ENCODE peak calls at places on chromosomes 16 and 17, in eight cellular contexts. A is NCI-H2081 treated with DMSO at 0.1 percent for 48 hours; N is RPMI8226; E is memory B cell; V is naive thymus-derived CD8-positive, alpha-beta T cell; C is RWPE2; U is amniotic stem cell; S is effector memory CD8-positive, alpha-beta T cell. O is an unnamed sample.

GRCh38 chr17:82300228-82300627 is 17.2 kb downstream of the CD7 start:
- DNase-seq in A (no peak), N (no peak), E (no peak), V (no peak), C (no peak), U (no peak), S (no peak), O (no peak)

GRCh38 chr16:85252461-85252860 is 140.2 kb upstream of the CIBAR2 start:
- DNase-seq in A (no peak), N (no peak), E (no peak), V (no peak), C (no peak), U (no peak), S (no peak), O (no peak)

GRCh38 chr16:19757762-19758595 is 39.9 kb downstream of the IQCK start:
- DNase-seq in A (peak), N (no peak), E (no peak), V (no peak), C (no peak), U (no peak), S (no peak), O (no peak)

GRCh38 chr17:81553616-81554181 is 1.5 kb upstream of the FAAP100 start:
- DNase-seq in A (no peak), N (no peak), E (no peak), V (peak), C (peak), U (peak), S (no peak), O (peak)

GRCh38 chr17:7307686-7308624 is 527 bp downstream of the EIF5A start:
- DNase-seq in A (no peak), N (peak), E (peak), V (peak), C (no peak), U (no peak), S (peak), O (peak)

GRCh38 chr16:74734361-74735161 is 33.9 kb upstream of the MLKL start:
- DNase-seq in A (no peak), N (no peak), E (no peak), V (no peak), C (no peak), U (no peak), S (no peak), O (no peak)

GRCh38 chr16:86668136-86668535 is 89.8 kb downstream of the FOXL1 start:
- DNase-seq in A (no peak), N (no peak), E (no peak), V (no peak), C (no peak), U (no peak), S (no peak), O (no peak)

GRCh38 chr17:50916708-50917417 is 50.7 kb upstream of the TOB1 start:
- DNase-seq in A (no peak), N (no peak), E (no peak), V (no peak), C (no peak), U (no peak), S (no peak), O (no peak)

GRCh38 chr16:56637814-56638750 is at the start of gene MT1A:
- DNase-seq in A (no peak), N (peak), E (no peak), V (no peak), C (no peak), U (no peak), S (no peak), O (peak)

GRCh38 chr17:8150194-8151119 is 1.7 kb downstream of the PER1 start:
- DNase-seq in A (no peak), N (no peak), E (no peak), V (peak), C (no peak), U (no peak), S (peak), O (no peak)

GRCh38 chr16:4787627-4788482 is at the start of gene SEPTIN12:
- DNase-seq in A (no peak), N (no peak), E (no peak), V (no peak), C (no peak), U (no peak), S (no peak), O (no peak)

GRCh38 chr17:3773511-3773910 is 27.5 kb downstream of the ITGAE start:
- DNase-seq in A (no peak), N (no peak), E (no peak), V (no peak), C (no peak), U (no peak), S (no peak), O (no peak)

O was measured in AG08396.